ENCODE peak calls at places on chromosomes 2 and 18, in six cellular contexts. R is MM.1S; K is effector memory CD8-positive, alpha-beta T cell; A is GM13976; F is NCI-H2227 treated with DMSO at 0.1 percent for 48 hours; H is adrenal gland. E is an unnamed sample.
A peak's percentile ranks its signal among the peaks of the same experiment; 100 is the strongest.

GRCh38 chr2:96537066-96537733 is 648 bp downstream of the ARID5A start:
- DNase-seq in R (peak; percentile 97), K (peak; percentile 89), A (peak; percentile 84), F (peak; percentile 9), H (peak; percentile 80), E (peak; percentile 97)

GRCh38 chr2:224646242-224646846 is 61.2 kb upstream of the CUL3 start:
- DNase-seq in R (peak; percentile 14), K (peak; percentile 11), A (peak; percentile 26), F (no peak), H (peak; percentile 5), E (peak; percentile 58)

GRCh38 chr2:171814883-171815282 is 79.2 kb downstream of the SLC25A12 start:
- DNase-seq in R (peak; percentile 58), K (no peak), A (no peak), F (peak; percentile 89), H (no peak), E (no peak)

GRCh38 chr2:88831792-88832248 is 140.3 kb downstream of the RPIA start:
- DNase-seq in R (peak; percentile 72), K (no peak), A (peak; percentile 74), F (no peak), H (peak; percentile 65), E (peak; percentile 80)

GRCh38 chr2:88841224-88841929 is 149.9 kb downstream of the RPIA start:
- DNase-seq in R (no peak), K (no peak), A (no peak), F (no peak), H (no peak), E (no peak)

GRCh38 chr2:237096201-237096600 is 10.5 kb downstream of the COPS8 start:
- DNase-seq in R (no peak), K (no peak), A (no peak), F (no peak), H (no peak), E (no peak)

GRCh38 chr18:11923454-11923853 is 15.3 kb upstream of the MPPE1 start:
- DNase-seq in R (no peak), K (no peak), A (no peak), F (no peak), H (no peak), E (no peak)

GRCh38 chr2:164898475-164898874 is 56.9 kb downstream of the SLC38A11 start:
- DNase-seq in R (no peak), K (no peak), A (no peak), F (no peak), H (peak; percentile 84), E (no peak)

GRCh38 chr2:223797811-223798721 is 39.3 kb downstream of the AP1S3 start:
- DNase-seq in R (no peak), K (peak; percentile 18), A (peak; percentile 67), F (peak; percentile 75), H (peak; percentile 14), E (peak; percentile 83)

GRCh38 chr2:66573866-66574265 is 138.9 kb downstream of the MEIS1 start:
- DNase-seq in R (no peak), K (no peak), A (no peak), F (peak; percentile 72), H (no peak), E (no peak)

GRCh38 chr2:138476940-138477339 is 24.6 kb upstream of the SPOPL start:
- DNase-seq in R (no peak), K (no peak), A (no peak), F (no peak), H (no peak), E (no peak)

GRCh38 chr2:24334245-24334633 is 26.1 kb downstream of the ITSN2 start:
- DNase-seq in R (no peak), K (no peak), A (no peak), F (no peak), H (peak; percentile 54), E (no peak)

GRCh38 chr2:181077128-181077709 is 96.8 kb downstream of the UBE2E3 start:
- DNase-seq in R (peak; percentile 73), K (peak; percentile 45), A (peak; percentile 37), F (peak; percentile 84), H (no peak), E (peak; percentile 79)

GRCh38 chr2:23745726-23746105 is 181.2 kb downstream of the ATAD2B start:
- DNase-seq in R (no peak), K (no peak), A (no peak), F (no peak), H (peak; percentile 56), E (peak; percentile 13)

GRCh38 chr2:152028182-152028862 is 70.5 kb downstream of the CACNB4 start:
- DNase-seq in R (no peak), K (no peak), A (no peak), F (no peak), H (no peak), E (peak; percentile 46)

GRCh38 chr2:96408631-96409542 is 73.3 kb downstream of the NCAPH start:
- DNase-seq in R (no peak), K (no peak), A (no peak), F (no peak), H (peak; percentile 23), E (no peak)

GRCh38 chr2:120768112-120769048 is 32.7 kb downstream of the GLI2 start:
- DNase-seq in R (no peak), K (no peak), A (no peak), F (no peak), H (no peak), E (no peak)

GRCh38 chr2:219186754-219187456 is 8.8 kb downstream of the RETREG2 start:
- DNase-seq in R (no peak), K (no peak), A (peak; percentile 37), F (no peak), H (no peak), E (no peak)

GRCh38 chr2:124301915-124302314 is 276.8 kb downstream of the CNTNAP5 start:
- DNase-seq in R (peak; percentile 60), K (no peak), A (no peak), F (no peak), H (no peak), E (no peak)

GRCh38 chr2:12652723-12653122 is 64.0 kb upstream of the TRIB2 start:
- DNase-seq in R (no peak), K (no peak), A (no peak), F (no peak), H (no peak), E (no peak)

GRCh38 chr18:23835076-23835475 is 145.8 kb downstream of the LAMA3 start:
- DNase-seq in R (no peak), K (no peak), A (no peak), F (no peak), H (no peak), E (no peak)

GRCh38 chr18:51074605-51075004 is 44.6 kb downstream of the SMAD4 start:
- DNase-seq in R (no peak), K (no peak), A (no peak), F (no peak), H (no peak), E (peak; percentile 30)

GRCh38 chr2:196268022-196268421 is 96.6 kb upstream of the STK17B start:
- DNase-seq in R (no peak), K (no peak), A (no peak), F (no peak), H (no peak), E (no peak)

GRCh38 chr2:226799211-226799975 is at the start of gene IRS1:
- DNase-seq in R (peak; percentile 86), K (peak; percentile 41), A (peak; percentile 74), F (peak; percentile 71), H (peak; percentile 72), E (peak; percentile 73)

GRCh38 chr2:228763600-228763999 is 507.5 kb downstream of the PID1 start:
- DNase-seq in R (no peak), K (no peak), A (no peak), F (no peak), H (no peak), E (no peak)

GRCh38 chr2:54598347-54599325 is 124.8 kb upstream of the EML6 start:
- DNase-seq in R (no peak), K (no peak), A (no peak), F (no peak), H (peak; percentile 53), E (no peak)

GRCh38 chr2:108194409-108195132 is 45.2 kb upstream of the SULT1C3 start:
- DNase-seq in R (no peak), K (no peak), A (no peak), F (no peak), H (no peak), E (no peak)

GRCh38 chr2:120949027-120949956 is 213.6 kb downstream of the GLI2 start:
- DNase-seq in R (no peak), K (no peak), A (no peak), F (no peak), H (no peak), E (peak; percentile 6)

GRCh38 chr2:64114063-64114911 is 29.9 kb downstream of the PELI1 start:
- DNase-seq in R (peak; percentile 27), K (no peak), A (no peak), F (no peak), H (no peak), E (peak; percentile 74)

GRCh38 chr2:192190474-192190873 is 4.3 kb downstream of the TMEFF2 start:
- DNase-seq in R (peak; percentile 47), K (no peak), A (no peak), F (peak; percentile 38), H (no peak), E (no peak)

GRCh38 chr2:13067508-13067907 is 350.8 kb downstream of the TRIB2 start:
- DNase-seq in R (no peak), K (no peak), A (no peak), F (no peak), H (no peak), E (no peak)

GRCh38 chr2:201558232-201558631 is 85.1 kb downstream of the TMEM237 start:
- DNase-seq in R (no peak), K (no peak), A (no peak), F (no peak), H (no peak), E (no peak)

GRCh38 chr2:38750011-38750792 is 959 bp downstream of the SRSF7 start:
- DNase-seq in R (peak; percentile 57), K (no peak), A (peak; percentile 68), F (no peak), H (peak; percentile 71), E (peak; percentile 57)

GRCh38 chr2:69667805-69668382 is 24.4 kb upstream of the AAK1 start:
- DNase-seq in R (no peak), K (no peak), A (no peak), F (no peak), H (no peak), E (no peak)

GRCh38 chr2:70367722-70368323 is 66.0 kb upstream of the FAM136A start:
- DNase-seq in R (no peak), K (no peak), A (no peak), F (peak; percentile 62), H (peak; percentile 7), E (no peak)

GRCh38 chr2:43222472-43223146 is 3.8 kb downstream of the ZFP36L2 start:
- DNase-seq in R (peak; percentile 28), K (no peak), A (no peak), F (no peak), H (peak; percentile 35), E (no peak)

E was measured in GM12865.